ENCODE peak calls at places on chromosomes 13 and 19, in ten cellular contexts. T is left ventricle myocardium inferior, K is fibroblast of mammary gland, G is right atrium auricular region, J is heart right ventricle, N is choroid plexus epithelial cell, P is psoas muscle, D is A549, F is fibroblast of lung, W is left lung. U is an unnamed sample.

GRCh38 chr13:20891768-20892167 is 10.8 kb downstream of the XPO4 start:
- DNase-seq in T (no peak), K (no peak), G (no peak), J (no peak), N (no peak), P (no peak), D (no peak), F (no peak), W (no peak), U (no peak)

GRCh38 chr13:60150538-60150937 is 13.2 kb downstream of the DIAPH3 start:
- DNase-seq in T (no peak), K (no peak), G (no peak), J (no peak), N (no peak), P (no peak), D (no peak), F (no peak), W (no peak), U (no peak)

GRCh38 chr13:51004918-51005460 is 95.4 kb downstream of the RNASEH2B start:
- DNase-seq in T (no peak), K (no peak), G (no peak), J (no peak), N (no peak), P (no peak), D (no peak), F (no peak), W (no peak), U (no peak)

GRCh38 chr13:51726446-51727185 is 77.3 kb downstream of the DHRS12 start:
- DNase-seq in T (no peak), K (peak), G (no peak), J (no peak), N (peak), P (no peak), D (no peak), F (peak), W (no peak), U (no peak)

GRCh38 chr19:50500060-50500752 is 10.8 kb downstream of the JOSD2 start:
- DNase-seq in T (peak), K (no peak), G (no peak), J (peak), N (no peak), P (peak), D (peak), F (no peak), W (no peak), U (no peak)

GRCh38 chr13:53004605-53005004 is 24.0 kb upstream of the OLFM4 start:
- DNase-seq in T (no peak), K (no peak), G (no peak), J (no peak), N (no peak), P (no peak), D (no peak), F (no peak), W (no peak), U (peak)

GRCh38 chr13:111967572-111968201 is 99.3 kb upstream of the SOX1 start:
- DNase-seq in T (no peak), K (no peak), G (no peak), J (no peak), N (no peak), P (no peak), D (no peak), F (no peak), W (no peak), U (no peak)

GRCh38 chr13:21149568-21149967 is 26.8 kb downstream of the SKA3 start:
- DNase-seq in T (no peak), K (no peak), G (no peak), J (no peak), N (peak), P (no peak), D (no peak), F (peak), W (no peak), U (no peak)

GRCh38 chr13:79450110-79450509 is 30.8 kb upstream of the NDFIP2 start:
- DNase-seq in T (no peak), K (no peak), G (no peak), J (no peak), N (no peak), P (no peak), D (no peak), F (no peak), W (no peak), U (no peak)

GRCh38 chr19:48614436-48615144 is at the start of gene FAM83E:
- DNase-seq in T (no peak), K (no peak), G (no peak), J (no peak), N (no peak), P (no peak), D (peak), F (no peak), W (peak), U (peak)

GRCh38 chr19:49591731-49592485 is 926 bp downstream of the PRR12 start:
- DNase-seq in T (peak), K (peak), G (no peak), J (peak), N (peak), P (peak), D (peak), F (peak), W (peak), U (peak)

GRCh38 chr19:18763674-18764590 is 27.2 kb downstream of the COMP start:
- DNase-seq in T (no peak), K (peak), G (no peak), J (no peak), N (no peak), P (peak), D (no peak), F (peak), W (no peak), U (no peak)

GRCh38 chr19:41995959-41996797 is 2.1 kb upstream of the ATP1A3 start:
- DNase-seq in T (no peak), K (no peak), G (no peak), J (no peak), N (no peak), P (no peak), D (peak), F (no peak), W (no peak), U (no peak)

GRCh38 chr13:42812311-42812710 is 30.9 kb downstream of the FAM216B start:
- DNase-seq in T (no peak), K (peak), G (no peak), J (no peak), N (peak), P (no peak), D (no peak), F (peak), W (no peak), U (no peak)

DNA sequence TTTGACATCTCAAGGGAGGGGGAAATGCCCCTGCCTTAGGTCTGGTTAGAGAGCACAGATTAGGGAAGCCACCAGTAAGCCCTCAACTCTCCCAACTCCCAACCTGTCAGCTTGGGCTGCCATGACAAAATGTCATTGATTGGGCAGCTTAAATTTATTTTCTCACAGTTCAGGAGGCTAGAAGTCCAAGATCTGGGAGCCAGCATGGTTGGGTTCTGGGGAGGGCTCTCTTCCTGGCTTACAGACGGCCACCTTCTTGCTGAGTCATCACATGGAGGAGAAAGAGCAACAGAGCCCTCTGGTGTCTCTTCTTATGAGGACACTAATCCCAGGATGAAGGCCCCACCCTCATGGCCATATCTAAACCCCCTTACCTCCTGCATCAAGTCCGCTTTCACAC is 24.2 kb downstream of the C19orf12 start:
- DNase-seq in T (no peak), K (peak), G (no peak), J (no peak), N (peak), P (no peak), D (peak), F (peak), W (no peak), U (no peak)
- TF ChIP-seq CTCF in T (peak), K (peak), G (no peak), J (peak), N (peak), P (peak), D (peak), F (peak), W (peak), U (no peak)

GRCh38 chr19:3178973-3179738 is 587 bp downstream of the S1PR4 start:
- DNase-seq in T (no peak), K (no peak), G (no peak), J (no peak), N (no peak), P (no peak), D (no peak), F (no peak), W (no peak), U (no peak)

GRCh38 chr19:3176715-3177501 is 1.7 kb upstream of the S1PR4 start:
- DNase-seq in T (no peak), K (peak), G (no peak), J (no peak), N (peak), P (no peak), D (peak), F (peak), W (peak), U (peak)

GRCh38 chr19:3178377-3178972 is at the start of gene S1PR4:
- DNase-seq in T (no peak), K (no peak), G (no peak), J (no peak), N (no peak), P (no peak), D (no peak), F (no peak), W (no peak), U (no peak)

GRCh38 chr19:3175761-3176714 is 2.5 kb upstream of the S1PR4 start:
- DNase-seq in T (no peak), K (peak), G (no peak), J (no peak), N (peak), P (no peak), D (peak), F (peak), W (peak), U (peak)

GRCh38 chr19:3179739-3180293 is 1.2 kb downstream of the S1PR4 start:
- DNase-seq in T (no peak), K (no peak), G (no peak), J (no peak), N (no peak), P (no peak), D (no peak), F (no peak), W (no peak), U (no peak)
- H3K4me3 ChIP-seq in T (peak), K (no peak), G (peak), J (no peak), N (no peak), P (no peak), D (no peak), F (no peak), W (peak), U (peak)

GRCh38 chr19:1106841-1107654 is 3.3 kb downstream of the GPX4 start:
- DNase-seq in T (no peak), K (peak), G (no peak), J (no peak), N (peak), P (no peak), D (peak), F (peak), W (no peak), U (peak)
- TF ChIP-seq CTCF in T (no peak), K (peak), G (no peak), J (no peak), N (peak), P (no peak), D (no peak), F (peak), W (no peak), U (no peak)

GRCh38 chr19:1605236-1606137 is at the start of gene UQCR11:
- DNase-seq in T (peak), K (peak), G (peak), J (peak), N (peak), P (peak), D (peak), F (peak), W (peak), U (peak)

GRCh38 chr19:1599460-1599846 is 5.8 kb downstream of the UQCR11 start:
- DNase-seq in T (no peak), K (no peak), G (no peak), J (no peak), N (no peak), P (no peak), D (no peak), F (no peak), W (no peak), U (no peak)

GRCh38 chr19:1598777-1599459 is 6.3 kb upstream of the MBD3 start:
- DNase-seq in T (no peak), K (no peak), G (no peak), J (no peak), N (no peak), P (no peak), D (no peak), F (no peak), W (no peak), U (no peak)

GRCh38 chr19:1601613-1602064 is 3.6 kb downstream of the UQCR11 start:
- DNase-seq in T (no peak), K (no peak), G (no peak), J (no peak), N (peak), P (no peak), D (no peak), F (no peak), W (no peak), U (no peak)

DNA sequence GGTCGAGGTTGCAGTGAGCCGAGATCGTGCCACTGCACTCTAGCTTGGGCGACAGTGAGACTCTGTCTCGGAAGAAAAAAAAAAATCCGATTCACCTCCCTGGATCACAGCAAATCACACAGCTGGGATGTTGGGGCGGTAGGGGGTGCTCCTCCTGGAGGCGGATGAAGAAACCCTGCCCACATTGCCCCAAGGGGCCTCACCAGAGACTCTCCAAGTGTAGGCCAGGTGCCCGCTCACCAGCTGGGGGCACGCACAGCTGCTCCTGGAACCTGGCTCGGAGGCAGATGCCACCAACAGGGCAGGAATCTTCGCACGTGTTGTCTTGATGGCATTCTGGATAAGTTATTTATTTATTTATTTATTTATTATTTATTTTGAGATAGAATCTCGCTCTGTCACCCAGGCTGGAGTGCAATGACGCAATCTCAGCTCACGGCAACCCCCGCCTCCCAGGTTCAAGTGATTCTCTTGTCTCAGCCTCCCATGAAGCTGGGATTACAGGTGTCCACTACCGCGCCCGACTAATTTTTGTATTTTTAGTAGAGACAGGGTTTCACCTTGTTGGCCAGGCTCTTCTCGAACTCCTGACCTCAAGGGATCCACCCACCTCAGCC is 3.1 kb downstream of the UQCR11 start:
- DNase-seq in T (no peak), K (no peak), G (no peak), J (no peak), N (no peak), P (no peak), D (no peak), F (no peak), W (no peak), U (no peak)
- H3K4me3 ChIP-seq in T (no peak), K (no peak), G (no peak), J (no peak), N (no peak), P (no peak), D (no peak), F (no peak), W (no peak), U (no peak)

GRCh38 chr13:24627090-24627714 is 53.0 kb upstream of the ATP12A start:
- DNase-seq in T (no peak), K (peak), G (no peak), J (no peak), N (no peak), P (no peak), D (peak), F (no peak), W (no peak), U (peak)
- TF ChIP-seq CTCF in T (peak), K (peak), G (no peak), J (peak), N (peak), P (no peak), D (peak), F (peak), W (peak), U (peak)

DNA sequence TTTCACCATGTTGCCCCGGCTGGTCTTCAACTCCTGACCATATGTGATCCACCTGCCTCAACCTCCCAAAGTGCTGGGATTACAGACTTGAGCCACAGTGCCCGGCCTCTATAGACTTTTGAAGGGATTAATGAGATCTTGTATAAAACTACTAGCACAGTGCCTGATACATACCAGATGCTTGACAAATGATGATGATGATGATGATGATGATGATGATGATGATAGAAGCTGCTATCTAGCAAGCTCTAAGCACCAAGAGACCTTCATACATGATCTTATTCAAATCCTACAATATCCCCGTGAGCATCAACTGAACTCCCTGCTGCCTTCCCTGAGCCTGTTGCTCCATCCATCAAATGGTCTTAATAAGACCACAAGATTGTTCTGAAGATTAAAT is 14.4 kb downstream of the CEACAM20 start:
- DNase-seq in T (no peak), K (no peak), G (no peak), J (no peak), N (no peak), P (no peak), D (no peak), F (no peak), W (no peak), U (no peak)
- H3K4me3 ChIP-seq in T (no peak), K (no peak), G (no peak), J (no peak), N (no peak), P (no peak), D (no peak), F (no peak), W (no peak), U (no peak)

DNA sequence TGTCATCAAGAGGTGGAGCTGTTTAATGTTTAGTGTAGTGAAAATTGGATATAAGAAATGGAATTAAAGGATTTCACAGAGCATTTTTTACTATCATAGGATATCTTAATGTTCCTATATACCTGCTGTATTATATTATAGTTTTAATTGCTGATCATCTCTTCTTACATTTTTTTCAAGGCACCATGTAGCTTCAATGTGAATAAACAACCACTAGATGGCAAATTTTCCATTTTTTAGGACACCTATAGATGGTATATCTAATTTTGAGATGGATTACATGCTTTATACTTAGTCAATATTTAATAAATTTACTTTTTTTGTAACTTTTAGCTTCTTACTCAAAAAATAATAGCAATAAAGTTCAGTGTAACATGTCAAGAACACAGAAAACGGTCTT is 9.0 kb upstream of the ATXN8OS start:
- DNase-seq in T (no peak), K (no peak), G (no peak), J (no peak), N (peak), P (no peak), D (no peak), F (no peak), W (no peak), U (no peak)
- TF ChIP-seq CTCF in T (peak), K (no peak), G (no peak), J (peak), N (peak), P (no peak), D (no peak), F (peak), W (no peak), U (peak)

GRCh38 chr13:77831870-77832269 is 86.8 kb downstream of the EDNRB start:
- DNase-seq in T (no peak), K (no peak), G (no peak), J (no peak), N (no peak), P (no peak), D (no peak), F (no peak), W (no peak), U (no peak)

GRCh38 chr13:77838271-77838670 is 80.4 kb downstream of the EDNRB start:
- DNase-seq in T (no peak), K (no peak), G (no peak), J (no peak), N (no peak), P (no peak), D (no peak), F (no peak), W (no peak), U (no peak)

GRCh38 chr13:77833331-77833863 is 85.2 kb downstream of the EDNRB start:
- DNase-seq in T (no peak), K (peak), G (no peak), J (no peak), N (peak), P (no peak), D (no peak), F (peak), W (no peak), U (no peak)

GRCh38 chr13:77832339-77833100 is 86.1 kb downstream of the EDNRB start:
- DNase-seq in T (no peak), K (peak), G (no peak), J (no peak), N (peak), P (no peak), D (no peak), F (peak), W (no peak), U (no peak)

GRCh38 chr13:77836423-77836822 is 82.2 kb downstream of the EDNRB start:
- DNase-seq in T (no peak), K (peak), G (no peak), J (no peak), N (no peak), P (no peak), D (no peak), F (no peak), W (no peak), U (no peak)
- H3K4me3 ChIP-seq in T (no peak), K (no peak), G (no peak), J (no peak), N (no peak), P (no peak), D (no peak), F (no peak), W (no peak), U (no peak)

GRCh38 chr13:33072759-33073158 is 56.5 kb downstream of the KL start:
- DNase-seq in T (no peak), K (no peak), G (no peak), J (no peak), N (no peak), P (no peak), D (no peak), F (no peak), W (no peak), U (no peak)

GRCh38 chr13:33072282-33072681 is 56.1 kb downstream of the KL start:
- DNase-seq in T (no peak), K (peak), G (no peak), J (no peak), N (no peak), P (no peak), D (no peak), F (no peak), W (no peak), U (no peak)

GRCh38 chr13:33066329-33066728 is 50.1 kb downstream of the KL start:
- DNase-seq in T (no peak), K (no peak), G (no peak), J (no peak), N (no peak), P (no peak), D (no peak), F (no peak), W (no peak), U (no peak)

GRCh38 chr13:33070713-33071112 is 54.5 kb downstream of the KL start:
- DNase-seq in T (no peak), K (peak), G (no peak), J (no peak), N (peak), P (no peak), D (no peak), F (peak), W (no peak), U (no peak)

GRCh38 chr13:33069365-33069764 is 53.1 kb downstream of the KL start:
- DNase-seq in T (no peak), K (peak), G (no peak), J (no peak), N (peak), P (no peak), D (no peak), F (no peak), W (no peak), U (peak)
- TF ChIP-seq CTCF in T (peak), K (peak), G (no peak), J (peak), N (peak), P (peak), D (peak), F (peak), W (peak), U (peak)

U was measured in colonic mucosa.